ENCODE peak calls at places on chromosomes 1 and 21, in eight cellular contexts. B is iPS DF 6.9; R is NCI-H2171 treated with DMSO at 0.1 percent for 48 hours; D is activated naive CD8-positive, alpha-beta T cell treated with anti-CD3 and anti-CD28 coated beads, Interleukin-2, amount 50 U/mL, for 24 hours; A is amygdala; K is GM23338; S is WERI-Rb-1; X is cerebellum. W is an unnamed sample.

GRCh38 chr21:31253684-31254083 is 90.4 kb downstream of the TIAM1 start:
- DNase-seq in K (no peak), S (no peak), X (peak), R (peak), A (no peak), B (no peak), D (no peak), W (no peak)

GRCh38 chr1:225428066-225428878 is 434 bp upstream of the LBR start:
- DNase-seq in A (peak), D (peak), B (peak), X (peak), K (peak), R (peak), S (peak), W (peak)

GRCh38 chr21:16419188-16419874 is 689.5 kb downstream of the USP25 start:
- DNase-seq in A (peak), K (peak), R (no peak), B (no peak), D (no peak), S (no peak), X (peak), W (peak)

GRCh38 chr1:31432592-31433395 is 19.8 kb downstream of the SERINC2 start:
- DNase-seq in A (no peak), R (no peak), K (no peak), D (no peak), B (no peak), S (no peak), X (no peak), W (no peak)

GRCh38 chr1:183685112-183685713 is 32.1 kb upstream of the APOBEC4 start:
- DNase-seq in B (no peak), R (peak), X (no peak), K (peak), S (peak), A (no peak), D (no peak), W (peak)

GRCh38 chr1:53291574-53291973 is 36.3 kb downstream of the LRP8 start:
- DNase-seq in X (no peak), K (no peak), R (no peak), B (no peak), A (no peak), S (no peak), D (no peak), W (no peak)

GRCh38 chr1:29648026-29648425 is 411.7 kb downstream of the PTPRU start:
- DNase-seq in D (no peak), A (no peak), S (no peak), K (no peak), R (no peak), X (no peak), B (no peak), W (no peak)

GRCh38 chr1:4380564-4381168 is 273.7 kb upstream of the AJAP1 start:
- DNase-seq in A (no peak), B (no peak), X (no peak), R (no peak), D (no peak), S (no peak), K (no peak), W (no peak)

GRCh38 chr1:179761296-179761695 is 18.2 kb downstream of the FAM163A start:
- DNase-seq in A (no peak), B (no peak), K (no peak), R (no peak), S (no peak), X (no peak), D (no peak), W (no peak)

GRCh38 chr1:42432714-42433113 is 23.1 kb downstream of the ZMYND12 start:
- DNase-seq in R (no peak), A (no peak), D (no peak), S (no peak), X (no peak), K (no peak), B (no peak), W (no peak)

GRCh38 chr1:159214149-159214760 is 9.6 kb downstream of the ACKR1 start:
- DNase-seq in R (peak), A (peak), B (no peak), S (peak), D (peak), K (peak), X (peak), W (no peak)

GRCh38 chr1:181033128-181033798 is 520 bp upstream of the MR1 start:
- DNase-seq in R (no peak), S (peak), K (no peak), A (peak), D (peak), B (no peak), X (no peak), W (peak)

GRCh38 chr1:24825174-24825573 is 79.9 kb downstream of the CLIC4 start:
- DNase-seq in D (no peak), B (no peak), R (no peak), S (no peak), X (no peak), A (no peak), K (no peak), W (no peak)

GRCh38 chr1:155093938-155094621 is 15.4 kb downstream of the EFNA3 start:
- DNase-seq in D (no peak), X (no peak), A (no peak), R (peak), B (no peak), S (peak), K (peak), W (peak)

GRCh38 chr1:180615493-180616290 is 16.1 kb upstream of the XPR1 start:
- DNase-seq in B (no peak), X (no peak), K (no peak), R (no peak), A (no peak), S (no peak), D (no peak), W (no peak)

GRCh38 chr21:36193200-36193599 is 36.6 kb downstream of the DOP1B start:
- DNase-seq in S (no peak), R (no peak), D (no peak), B (no peak), K (no peak), X (no peak), A (no peak), W (no peak)

GRCh38 chr1:113686891-113687624 is 72.2 kb downstream of the PHTF1 start:
- DNase-seq in S (no peak), A (no peak), R (no peak), X (no peak), B (no peak), K (no peak), D (no peak), W (no peak)

GRCh38 chr1:79005945-79006344 is 585 bp downstream of the ADGRL4 start:
- DNase-seq in R (no peak), D (no peak), B (no peak), A (no peak), S (no peak), K (peak), X (no peak), W (no peak)

GRCh38 chr1:196689001-196689400 is 37.2 kb downstream of the CFH start:
- DNase-seq in R (no peak), D (no peak), B (no peak), A (no peak), S (no peak), K (no peak), X (no peak), W (no peak)

GRCh38 chr1:212712451-212713303 is 13.0 kb upstream of the BATF3 start:
- DNase-seq in X (no peak), D (no peak), S (no peak), K (no peak), R (no peak), A (no peak), B (no peak), W (no peak)

GRCh38 chr1:29597861-29598260 is 361.5 kb downstream of the PTPRU start:
- DNase-seq in D (no peak), S (no peak), A (no peak), X (no peak), R (no peak), K (no peak), B (no peak), W (no peak)

GRCh38 chr1:12245116-12245515 is 15.3 kb downstream of the VPS13D start:
- DNase-seq in D (no peak), B (no peak), R (no peak), A (no peak), K (no peak), S (no peak), X (no peak), W (no peak)

GRCh38 chr1:181090653-181091126 is 2.2 kb downstream of the IER5 start:
- DNase-seq in B (no peak), S (no peak), R (no peak), A (no peak), X (no peak), K (no peak), D (no peak), W (no peak)

GRCh38 chr1:27979151-27979858 is 19.5 kb downstream of the XKR8 start:
- DNase-seq in A (no peak), B (no peak), K (peak), X (peak), R (peak), D (no peak), S (no peak), W (peak)

GRCh38 chr1:93448292-93448982 is 519 bp downstream of the FNBP1L start:
- DNase-seq in R (peak), X (peak), B (no peak), K (peak), D (no peak), S (peak), A (no peak), W (no peak)

GRCh38 chr1:248622491-248623106 is 12.3 kb downstream of the OR2T11 start:
- DNase-seq in K (peak), B (no peak), D (no peak), S (no peak), X (peak), R (peak), A (no peak), W (no peak)

GRCh38 chr1:21331752-21332480 is 41.7 kb upstream of the ECE1 start:
- DNase-seq in B (no peak), S (no peak), R (no peak), A (no peak), D (no peak), K (no peak), X (no peak), W (no peak)

GRCh38 chr1:163119707-163120106 is 50.5 kb downstream of the RGS4 start:
- DNase-seq in B (no peak), X (no peak), K (no peak), R (no peak), S (no peak), D (no peak), A (no peak), W (no peak)

GRCh38 chr1:231035799-231036198 is 4.3 kb downstream of the FAM89A start:
- DNase-seq in R (no peak), B (no peak), D (no peak), S (no peak), K (no peak), A (no peak), X (no peak), W (no peak)

GRCh38 chr1:16015960-16016901 is 1.6 kb downstream of the HSPB7 start:
- DNase-seq in X (peak), B (no peak), D (no peak), K (peak), A (no peak), R (peak), S (no peak), W (no peak)

GRCh38 chr21:40668535-40669275 is 178.3 kb downstream of the DSCAM start:
- DNase-seq in D (no peak), S (no peak), B (no peak), A (no peak), X (no peak), R (no peak), K (no peak), W (no peak)

GRCh38 chr1:211639500-211640361 is 35.7 kb downstream of the NEK2 start:
- DNase-seq in A (no peak), S (no peak), D (no peak), X (no peak), K (no peak), B (no peak), R (no peak), W (no peak)

GRCh38 chr1:166616206-166616605 is 223.1 kb upstream of the POGK start:
- DNase-seq in X (no peak), B (no peak), D (no peak), R (no peak), K (no peak), S (no peak), A (no peak), W (no peak)

GRCh38 chr1:228852015-228852414 is 116.7 kb downstream of the RHOU start:
- DNase-seq in D (no peak), K (no peak), A (no peak), B (no peak), R (no peak), X (no peak), S (no peak), W (no peak)

GRCh38 chr1:97038410-97038809 is 316.8 kb downstream of the PTBP2 start:
- DNase-seq in K (no peak), A (no peak), X (no peak), B (no peak), D (no peak), R (no peak), S (no peak), W (no peak)

GRCh38 chr1:207842506-207842905 is 68.4 kb downstream of the CD34 start:
- DNase-seq in B (no peak), K (no peak), D (no peak), X (no peak), R (no peak), A (no peak), S (no peak), W (no peak)